ENCODE peak calls at places on chromosomes 5 and 9, in ten cellular contexts. One of them, this sample, is unnamed.

GRCh38 chr9:87698069-87698809 is 27.7 kb upstream of the CTSL start:
- DNase-seq in NCI-H2081: no peak
- DNase-seq in mammary epithelial cell: no peak
- DNase-seq in mesendoderm: no peak
- DNase-seq in GM04503: no peak
- DNase-seq in lung: peak
- DNase-seq in T-helper 22 cell: no peak
- DNase-seq in NCI-H510A: no peak
- DNase-seq in CD4-positive, alpha-beta T cell: no peak
- DNase-seq in astrocyte of the spinal cord: no peak
- DNase-seq in this sample: no peak

GRCh38 chr9:101737165-101737704 is 1.2 kb downstream of the GRIN3A start:
- DNase-seq in NCI-H2081: no peak
- DNase-seq in mammary epithelial cell: no peak
- DNase-seq in mesendoderm: peak
- DNase-seq in GM04503: no peak
- DNase-seq in lung: no peak
- DNase-seq in T-helper 22 cell: no peak
- DNase-seq in NCI-H510A: no peak
- DNase-seq in CD4-positive, alpha-beta T cell: no peak
- DNase-seq in astrocyte of the spinal cord: no peak
- DNase-seq in this sample: no peak

GRCh38 chr5:137344723-137345322 is 154.3 kb downstream of the SPOCK1 start:
- DNase-seq in NCI-H2081: peak
- DNase-seq in mammary epithelial cell: peak
- DNase-seq in mesendoderm: peak
- DNase-seq in GM04503: no peak
- DNase-seq in lung: no peak
- DNase-seq in T-helper 22 cell: no peak
- DNase-seq in NCI-H510A: no peak
- DNase-seq in CD4-positive, alpha-beta T cell: no peak
- DNase-seq in astrocyte of the spinal cord: peak
- DNase-seq in this sample: peak

GRCh38 chr9:98374385-98375051 is 119.1 kb upstream of the TBC1D2 start:
- DNase-seq in NCI-H2081: no peak
- DNase-seq in mammary epithelial cell: peak
- DNase-seq in mesendoderm: peak
- DNase-seq in GM04503: peak
- DNase-seq in lung: no peak
- DNase-seq in T-helper 22 cell: no peak
- DNase-seq in NCI-H510A: no peak
- DNase-seq in CD4-positive, alpha-beta T cell: no peak
- DNase-seq in astrocyte of the spinal cord: peak
- DNase-seq in this sample: peak

GRCh38 chr9:1604942-1605560 is 410.1 kb upstream of the SMARCA2 start:
- DNase-seq in NCI-H2081: peak
- DNase-seq in mammary epithelial cell: peak
- DNase-seq in mesendoderm: peak
- DNase-seq in GM04503: no peak
- DNase-seq in lung: no peak
- DNase-seq in T-helper 22 cell: no peak
- DNase-seq in NCI-H510A: no peak
- DNase-seq in CD4-positive, alpha-beta T cell: no peak
- DNase-seq in astrocyte of the spinal cord: no peak
- DNase-seq in this sample: peak

GRCh38 chr5:175859916-175860315 is 11.5 kb upstream of the CPLX2 start:
- DNase-seq in NCI-H2081: no peak
- DNase-seq in mammary epithelial cell: no peak
- DNase-seq in mesendoderm: no peak
- DNase-seq in GM04503: no peak
- DNase-seq in lung: no peak
- DNase-seq in T-helper 22 cell: no peak
- DNase-seq in NCI-H510A: no peak
- DNase-seq in CD4-positive, alpha-beta T cell: no peak
- DNase-seq in astrocyte of the spinal cord: no peak
- DNase-seq in this sample: no peak

GRCh38 chr9:12702160-12702758 is 9.1 kb downstream of the TYRP1 start:
- DNase-seq in NCI-H2081: peak
- DNase-seq in mammary epithelial cell: peak
- DNase-seq in mesendoderm: peak
- DNase-seq in GM04503: no peak
- DNase-seq in lung: peak
- DNase-seq in T-helper 22 cell: no peak
- DNase-seq in NCI-H510A: no peak
- DNase-seq in CD4-positive, alpha-beta T cell: no peak
- DNase-seq in astrocyte of the spinal cord: peak
- DNase-seq in this sample: no peak

GRCh38 chr5:148961261-148962199 is 101.3 kb downstream of the SH3TC2 start:
- DNase-seq in NCI-H2081: no peak
- DNase-seq in mammary epithelial cell: no peak
- DNase-seq in mesendoderm: no peak
- DNase-seq in GM04503: no peak
- DNase-seq in lung: no peak
- DNase-seq in T-helper 22 cell: no peak
- DNase-seq in NCI-H510A: no peak
- DNase-seq in CD4-positive, alpha-beta T cell: no peak
- DNase-seq in astrocyte of the spinal cord: no peak
- DNase-seq in this sample: no peak

GRCh38 chr9:27349681-27350080 is 52.7 kb upstream of the EQTN start:
- DNase-seq in NCI-H2081: no peak
- DNase-seq in mammary epithelial cell: no peak
- DNase-seq in mesendoderm: no peak
- DNase-seq in GM04503: no peak
- DNase-seq in lung: no peak
- DNase-seq in T-helper 22 cell: no peak
- DNase-seq in NCI-H510A: no peak
- DNase-seq in CD4-positive, alpha-beta T cell: no peak
- DNase-seq in astrocyte of the spinal cord: no peak
- DNase-seq in this sample: no peak

GRCh38 chr9:105067895-105068580 is 140.1 kb upstream of the ABCA1 start:
- DNase-seq in NCI-H2081: no peak
- DNase-seq in mammary epithelial cell: peak
- DNase-seq in mesendoderm: no peak
- DNase-seq in GM04503: peak
- DNase-seq in lung: no peak
- DNase-seq in T-helper 22 cell: no peak
- DNase-seq in NCI-H510A: no peak
- DNase-seq in CD4-positive, alpha-beta T cell: no peak
- DNase-seq in astrocyte of the spinal cord: peak
- DNase-seq in this sample: no peak

GRCh38 chr5:43428034-43428712 is 16.0 kb upstream of the CCL28 start:
- DNase-seq in NCI-H2081: no peak
- DNase-seq in mammary epithelial cell: peak
- DNase-seq in mesendoderm: peak
- DNase-seq in GM04503: peak
- DNase-seq in lung: no peak
- DNase-seq in T-helper 22 cell: no peak
- DNase-seq in NCI-H510A: no peak
- DNase-seq in CD4-positive, alpha-beta T cell: no peak
- DNase-seq in astrocyte of the spinal cord: peak
- DNase-seq in this sample: no peak

GRCh38 chr5:147387109-147387508 is 122.8 kb downstream of the DPYSL3 start:
- DNase-seq in NCI-H2081: no peak
- DNase-seq in mammary epithelial cell: no peak
- DNase-seq in mesendoderm: no peak
- DNase-seq in GM04503: no peak
- DNase-seq in lung: no peak
- DNase-seq in T-helper 22 cell: no peak
- DNase-seq in NCI-H510A: no peak
- DNase-seq in CD4-positive, alpha-beta T cell: no peak
- DNase-seq in astrocyte of the spinal cord: no peak
- DNase-seq in this sample: no peak

This sample was measured in erythroblast.